ENCODE peak calls at places on chromosome 5, in eight cellular contexts. C, Z, Y, W, F, D, E and N are unnamed samples.

GRCh38 chr5:167261309-167262100 is 1029.9 kb upstream of the WWC1 start:
- DNase-seq in W (no peak), F (no peak), E (no peak), Y (no peak), C (no peak), D (no peak), Z (no peak), N (no peak)

GRCh38 chr5:151150484-151151262 is 6.9 kb downstream of the ANXA6 start:
- DNase-seq in W (no peak), Z (peak; percentile 50), E (peak; percentile 88), C (peak; percentile 91), D (no peak), F (peak; percentile 82), Y (peak; percentile 45), N (peak; percentile 75)

GRCh38 chr5:131379723-131380122 is 115.9 kb downstream of the CDC42SE2 start:
- DNase-seq in E (peak; percentile 81), D (peak; percentile 61), C (peak; percentile 82), F (peak; percentile 88), Z (peak; percentile 75), Y (no peak), W (peak; percentile 12), N (peak; percentile 64)

GRCh38 chr5:55360190-55360589 is 52.4 kb downstream of the MTREX start:
- DNase-seq in Y (no peak), C (no peak), F (no peak), D (peak; percentile 7), W (no peak), E (no peak), Z (no peak), N (no peak)

GRCh38 chr5:55102345-55102744 is at the start of gene GZMA:
- DNase-seq in D (no peak), C (peak; percentile 68), W (no peak), F (peak; percentile 77), E (peak; percentile 56), Y (no peak), Z (no peak), N (no peak)

GRCh38 chr5:11248958-11249357 is 487.9 kb upstream of the DAP start:
- DNase-seq in D (no peak), F (no peak), C (no peak), E (no peak), Z (no peak), W (no peak), Y (no peak), N (no peak)

GRCh38 chr5:45779874-45780671 is 83.9 kb upstream of the HCN1 start:
- DNase-seq in W (no peak), F (no peak), C (no peak), E (no peak), Z (no peak), D (no peak), Y (no peak), N (no peak)

GRCh38 chr5:178547753-178548415 is 42.3 kb downstream of the COL23A1 start:
- DNase-seq in D (no peak), Z (peak; percentile 5), C (no peak), F (no peak), Y (no peak), W (no peak), E (no peak), N (no peak)

GRCh38 chr5:168712280-168712924 is 133.2 kb upstream of the PANK3 start:
- DNase-seq in E (no peak), D (peak; percentile 90), C (no peak), F (no peak), Y (no peak), Z (no peak), W (peak; percentile 27), N (no peak)

GRCh38 chr5:109844695-109845094 is 155.0 kb downstream of the MAN2A1 start:
- DNase-seq in D (peak; percentile 22), F (no peak), Z (no peak), E (no peak), W (no peak), Y (no peak), C (no peak), N (no peak)

GRCh38 chr5:60672693-60673264 is 27.2 kb downstream of the DEPDC1B start:
- DNase-seq in C (no peak), D (no peak), W (no peak), Y (peak; percentile 58), E (no peak), F (no peak), Z (no peak), N (no peak)

GRCh38 chr5:92017786-92018185 is 634.7 kb upstream of the ARRDC3 start:
- DNase-seq in Z (no peak), Y (no peak), D (peak; percentile 95), W (no peak), F (no peak), C (no peak), E (no peak), N (no peak)

GRCh38 chr5:112024769-112025168 is 267.8 kb upstream of the NREP start:
- DNase-seq in F (no peak), Z (no peak), W (no peak), C (no peak), Y (no peak), D (no peak), E (no peak), N (no peak)

GRCh38 chr5:115236599-115236998 is 26.1 kb downstream of the PGGT1B start:
- DNase-seq in F (no peak), Z (no peak), W (no peak), D (no peak), Y (no peak), C (no peak), E (no peak), N (no peak)

GRCh38 chr5:87393331-87393730 is 19.4 kb downstream of the CCNH start:
- DNase-seq in E (no peak), Z (no peak), Y (no peak), W (no peak), C (no peak), D (peak; percentile 84), F (no peak), N (no peak)

GRCh38 chr5:36164461-36164860 is 12.6 kb downstream of the SKP2 start:
- DNase-seq in Y (no peak), D (no peak), Z (no peak), W (no peak), F (no peak), E (no peak), C (no peak), N (no peak)
- H3K36me3 ChIP-seq in Y (no peaks in the 10 kb centered on the region), D (peaks cover 74% of the 10 kb centered on the region), Z (peaks cover 22% of the 10 kb centered on the region), W (peaks cover 89% of the 10 kb centered on the region), F (peaks cover 32% of the 10 kb centered on the region), E (peaks cover 31% of the 10 kb centered on the region), C (peaks cover 14% of the 10 kb centered on the region), N (peaks cover 22% of the 10 kb centered on the region)

DNA sequence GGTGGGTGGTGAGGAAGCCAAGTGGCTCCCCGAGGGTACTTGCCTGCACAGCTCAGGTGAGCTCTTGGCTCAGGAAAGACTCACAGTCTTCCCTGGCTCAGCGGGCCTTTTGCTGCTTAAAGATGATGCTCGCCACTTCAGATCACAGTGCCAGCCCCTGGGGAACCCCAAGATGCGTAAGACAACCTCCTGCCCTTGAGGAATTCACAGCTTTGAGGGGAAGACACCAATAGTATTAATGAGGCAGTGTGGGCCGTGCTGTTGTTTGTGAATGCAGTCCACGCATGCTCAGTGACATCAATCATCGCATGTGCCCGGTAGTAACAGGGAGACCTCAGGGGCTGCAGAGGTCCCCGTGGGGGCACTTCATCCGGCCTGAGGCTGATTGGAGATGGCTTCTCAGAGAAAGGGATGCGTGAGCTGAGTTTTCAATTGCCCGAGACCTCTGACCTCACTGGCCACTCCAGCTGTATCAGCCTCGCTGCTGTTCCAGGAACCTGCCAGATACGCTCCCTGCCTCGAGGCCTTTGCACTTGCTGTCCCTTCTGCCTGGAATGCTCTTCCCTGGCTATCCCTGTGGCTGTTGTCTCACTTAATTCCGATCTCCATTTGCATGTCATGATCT is 36.9 kb downstream of the ERGIC1 start:
- DNase-seq in F (no peak), Y (peak; percentile 21), C (no peak), W (no peak), D (peak; percentile 13), E (no peak), Z (no peak), N (no peak)
- H3K4me1 ChIP-seq in F (peaks cover 4% of the 10 kb centered on the region), Y (peaks cover 3% of the 10 kb centered on the region), C (peaks cover 4% of the 10 kb centered on the region), W (peaks cover 85% of the 10 kb centered on the region), D (peaks cover 48% of the 10 kb centered on the region), E (peaks cover 12% of the 10 kb centered on the region), Z (peaks cover 3% of the 10 kb centered on the region), N (no peaks in the 10 kb centered on the region)

DNA sequence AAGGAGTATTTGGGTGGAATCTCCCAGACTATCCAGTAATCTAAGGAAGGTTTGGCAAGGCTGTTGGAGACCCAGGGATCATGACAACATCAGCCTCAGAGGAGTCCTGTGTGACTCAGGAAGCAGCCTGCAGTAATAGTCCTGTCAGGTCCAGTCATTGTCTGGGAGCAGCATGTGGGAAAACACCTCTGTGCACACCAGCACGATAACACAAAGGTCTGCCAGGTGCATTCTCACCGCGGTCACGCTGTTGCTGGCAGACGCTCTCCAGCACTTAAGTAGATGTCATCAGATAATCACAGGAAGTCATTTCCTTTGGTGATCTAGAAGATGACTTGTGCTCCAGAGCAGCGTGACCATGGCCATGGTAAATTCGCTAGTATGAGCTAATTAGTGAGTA is 99.2 kb upstream of the IQGAP2 start:
- DNase-seq in W (no peak), F (peak; percentile 39), E (peak; percentile 45), Z (peak; percentile 34), C (peak; percentile 57), Y (peak; percentile 64), D (peak; percentile 18), N (peak; percentile 36)
- H3K4me3 ChIP-seq in W (no peak overlapping the region), F (no peak overlapping the region), E (no peak overlapping the region), Z (no peak overlapping the region), C (no peak overlapping the region), Y (no peak overlapping the region), D (no peak overlapping the region), N (no peak overlapping the region)

GRCh38 chr5:113531760-113532159 is 18.3 kb downstream of the YTHDC2 start:
- DNase-seq in Y (no peak), F (no peak), E (no peak), W (no peak), C (no peak), D (no peak), Z (no peak), N (no peak)
- H3K36me3 ChIP-seq in Y (no peaks in the 10 kb centered on the region), F (peaks cover 6% of the 10 kb centered on the region), E (peaks cover 6% of the 10 kb centered on the region), W (peaks cover 52% of the 10 kb centered on the region), C (peaks cover 10% of the 10 kb centered on the region), D (peaks cover 14% of the 10 kb centered on the region), Z (peaks cover 13% of the 10 kb centered on the region), N (peaks cover 6% of the 10 kb centered on the region)

GRCh38 chr5:547086-547924 is 23.1 kb upstream of the SLC9A3 start:
- DNase-seq in E (no peak), C (peak; percentile 38), W (no peak), Y (peak; percentile 52), D (no peak), F (no peak), Z (no peak), N (no peak)
- H3K4me1 ChIP-seq in E (peaks cover 17% of the 10 kb centered on the region), C (peaks cover 14% of the 10 kb centered on the region), W (peaks cover 13% of the 10 kb centered on the region), Y (peaks cover 25% of the 10 kb centered on the region), D (no peaks in the 10 kb centered on the region), F (peaks cover 16% of the 10 kb centered on the region), Z (peaks cover 19% of the 10 kb centered on the region), N (peaks cover 12% of the 10 kb centered on the region)

DNA sequence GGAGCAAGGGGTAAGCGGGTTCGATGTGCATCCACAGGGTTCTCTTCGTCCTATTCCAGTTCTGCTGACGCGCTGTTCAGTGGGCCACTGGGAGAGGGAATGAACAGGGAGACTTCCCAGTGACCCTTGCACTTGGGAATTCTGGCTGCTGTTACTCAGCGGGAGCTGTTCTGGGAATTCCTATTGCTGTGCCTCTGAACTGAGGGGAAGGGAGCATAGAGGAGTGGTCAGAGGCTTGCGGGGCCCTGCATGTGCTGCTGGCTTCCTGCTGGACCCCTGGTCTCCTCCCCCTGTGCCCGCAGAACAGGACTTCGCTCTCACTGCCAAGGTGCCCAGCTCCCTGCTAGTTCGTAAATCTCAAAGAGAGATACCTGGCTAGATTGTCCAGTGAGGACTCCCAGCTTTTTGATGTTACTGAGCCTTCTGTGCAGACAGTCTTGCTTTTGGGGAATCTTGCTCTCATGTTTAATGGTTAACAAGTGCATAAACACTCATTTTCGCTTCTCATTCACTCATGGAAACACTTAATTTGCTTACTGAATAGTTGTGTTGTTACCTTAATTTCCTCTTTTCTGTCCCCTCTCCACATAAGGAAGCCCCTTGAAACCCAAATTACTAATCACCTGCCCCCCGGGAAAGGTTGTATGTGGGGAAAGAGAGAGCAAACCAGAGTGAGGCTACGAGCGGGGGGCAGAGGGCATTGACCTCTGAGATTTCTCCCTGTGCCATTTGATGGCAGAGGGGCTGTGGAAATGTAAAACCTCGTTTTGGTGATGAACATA is 5.9 kb downstream of the TRIO start:
- DNase-seq in C (no peak), W (no peak), F (no peak), E (no peak), D (no peak), Y (no peak), Z (no peak), N (no peak)
- H3K4me3 ChIP-seq in C (no peak overlapping the region), W (no peak overlapping the region), F (no peak overlapping the region), E (no peak overlapping the region), D (no peak overlapping the region), Y (no peak overlapping the region), Z (peak overlapping the region; percentile 52), N (no peak overlapping the region)